ENCODE peak calls at places on chromosomes 12 and 14, in four cellular contexts. L, F, C and U are unnamed samples.

GRCh38 chr12:88805286-88805685 is 225.0 kb upstream of the KITLG start:
- DNase-seq in L (no peak), F (no peak), C (no peak), U (no peak)

GRCh38 chr12:105321125-105321524 is 9.4 kb upstream of the C12orf75 start:
- DNase-seq in F (no peak), C (no peak), L (no peak), U (no peak)

GRCh38 chr12:89782807-89783206 is 74.2 kb upstream of the ATP2B1 start:
- DNase-seq in C (no peak), L (no peak), F (no peak), U (no peak)

GRCh38 chr12:113231275-113232231 is 10.3 kb downstream of the TPCN1 start:
- DNase-seq in F (peak), L (no peak), C (no peak), U (peak)

GRCh38 chr14:103501041-103501870 is 21.4 kb downstream of the CKB start:
- DNase-seq in C (no peak), F (no peak), L (no peak), U (no peak)

GRCh38 chr12:68786929-68787328 is 21.0 kb upstream of the MDM2 start:
- DNase-seq in L (no peak), C (no peak), F (no peak), U (peak)

GRCh38 chr12:121021754-121022153 is 5.5 kb upstream of the C12orf43 start:
- DNase-seq in F (no peak), C (no peak), L (no peak), U (no peak)

GRCh38 chr12:129901256-129901655 is 2.6 kb downstream of the TMEM132D start:
- DNase-seq in F (no peak), L (no peak), C (no peak), U (no peak)

GRCh38 chr12:125890983-125891382 is 825.7 kb downstream of the AACS start:
- DNase-seq in F (no peak), C (no peak), L (no peak), U (no peak)

GRCh38 chr14:87995500-87996275 is 2.7 kb upstream of the GALC start:
- DNase-seq in C (no peak), L (no peak), F (no peak), U (peak)

GRCh38 chr14:58066115-58066514 is 85.9 kb downstream of the ARMH4 start:
- DNase-seq in F (no peak), L (no peak), C (no peak), U (no peak)

GRCh38 chr14:76564471-76565119 is 188.7 kb downstream of the ESRRB start:
- DNase-seq in L (no peak), F (peak), C (no peak), U (no peak)

GRCh38 chr12:89134213-89134770 is 218.0 kb downstream of the DUSP6 start:
- DNase-seq in L (no peak), F (no peak), C (no peak), U (peak)

GRCh38 chr12:119154435-119154818 is 24.3 kb upstream of the HSPB8 start:
- DNase-seq in C (peak), F (peak), L (no peak), U (no peak)

GRCh38 chr12:47602330-47602729 is 103.5 kb downstream of the RPAP3 start:
- DNase-seq in F (no peak), L (no peak), C (no peak), U (no peak)

GRCh38 chr14:92473261-92473946 is 40.2 kb upstream of the RIN3 start:
- DNase-seq in L (no peak), F (no peak), C (no peak), U (peak)

GRCh38 chr12:125124320-125124966 is 59.2 kb downstream of the AACS start:
- DNase-seq in L (no peak), F (no peak), C (no peak), U (no peak)

GRCh38 chr14:100302616-100303015 is 3.6 kb downstream of the SLC25A29 start:
- DNase-seq in C (no peak), L (no peak), F (no peak), U (no peak)

GRCh38 chr14:65957631-65958205 is 528.5 kb upstream of the CCDC196 start:
- DNase-seq in L (no peak), F (no peak), C (no peak), U (no peak)

GRCh38 chr12:77231548-77231947 is 166.2 kb upstream of the E2F7 start:
- DNase-seq in F (no peak), C (peak), L (no peak), U (no peak)

GRCh38 chr14:24127673-24128072 is 2.8 kb upstream of the FITM1 start:
- DNase-seq in L (no peak), C (no peak), F (no peak), U (no peak)

GRCh38 chr14:99211410-99211809 is 60.6 kb downstream of the BCL11B start:
- DNase-seq in F (no peak), L (no peak), C (no peak), U (no peak)

GRCh38 chr12:75478395-75478794 is 2.2 kb upstream of the GLIPR1 start:
- DNase-seq in F (no peak), L (peak), C (no peak), U (no peak)

GRCh38 chr12:107200394-107200793 is 107.0 kb upstream of the CRY1 start:
- DNase-seq in L (no peak), C (no peak), F (no peak), U (peak)

GRCh38 chr14:29321646-29322045 is 555.1 kb downstream of the FOXG1 start:
- DNase-seq in F (no peak), C (no peak), L (no peak), U (no peak)

GRCh38 chr14:101471723-101472517 is 89.4 kb upstream of the DIO3 start:
- DNase-seq in C (no peak), L (no peak), F (no peak), U (no peak)

GRCh38 chr12:112344220-112344619 is 38.0 kb downstream of the HECTD4 start:
- DNase-seq in C (no peak), L (no peak), F (no peak), U (no peak)

GRCh38 chr14:35403085-35403396 is 1.5 kb downstream of the NFKBIA start:
- DNase-seq in F (peak), L (no peak), C (no peak), U (no peak)

GRCh38 chr14:37994846-37995372 is 212.8 kb upstream of the SSTR1 start:
- DNase-seq in L (no peak), C (no peak), F (no peak), U (no peak)

GRCh38 chr12:107533218-107533617 is 152.4 kb upstream of the PWP1 start:
- DNase-seq in C (no peak), F (no peak), L (peak), U (no peak)

DNA sequence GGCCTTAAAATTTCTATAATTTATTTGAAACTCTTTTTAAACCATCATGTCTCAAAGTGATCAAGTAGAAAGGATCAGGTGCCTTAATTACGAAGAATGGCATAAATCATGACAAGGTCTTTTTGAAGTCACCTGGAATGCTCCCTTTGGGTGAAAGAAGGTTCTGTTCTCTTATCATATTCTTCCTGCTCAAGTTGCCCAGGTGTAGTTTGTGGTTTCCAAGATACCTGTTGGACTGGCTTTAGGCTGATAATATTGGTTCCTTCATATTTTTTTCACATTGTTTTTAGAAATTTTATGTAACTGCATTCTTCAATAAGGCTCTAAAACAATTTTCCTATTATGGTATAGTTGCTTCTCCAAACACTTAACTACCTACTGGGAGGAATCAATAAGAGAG is 29.2 kb downstream of the RASSF3 start:
- DNase-seq in F (no peak), L (no peak), C (no peak), U (no peak)
- TF ChIP-seq POLR2AphosphoS5 in F (no peak), L (no peak), C (no peak), U (no peak)

DNA sequence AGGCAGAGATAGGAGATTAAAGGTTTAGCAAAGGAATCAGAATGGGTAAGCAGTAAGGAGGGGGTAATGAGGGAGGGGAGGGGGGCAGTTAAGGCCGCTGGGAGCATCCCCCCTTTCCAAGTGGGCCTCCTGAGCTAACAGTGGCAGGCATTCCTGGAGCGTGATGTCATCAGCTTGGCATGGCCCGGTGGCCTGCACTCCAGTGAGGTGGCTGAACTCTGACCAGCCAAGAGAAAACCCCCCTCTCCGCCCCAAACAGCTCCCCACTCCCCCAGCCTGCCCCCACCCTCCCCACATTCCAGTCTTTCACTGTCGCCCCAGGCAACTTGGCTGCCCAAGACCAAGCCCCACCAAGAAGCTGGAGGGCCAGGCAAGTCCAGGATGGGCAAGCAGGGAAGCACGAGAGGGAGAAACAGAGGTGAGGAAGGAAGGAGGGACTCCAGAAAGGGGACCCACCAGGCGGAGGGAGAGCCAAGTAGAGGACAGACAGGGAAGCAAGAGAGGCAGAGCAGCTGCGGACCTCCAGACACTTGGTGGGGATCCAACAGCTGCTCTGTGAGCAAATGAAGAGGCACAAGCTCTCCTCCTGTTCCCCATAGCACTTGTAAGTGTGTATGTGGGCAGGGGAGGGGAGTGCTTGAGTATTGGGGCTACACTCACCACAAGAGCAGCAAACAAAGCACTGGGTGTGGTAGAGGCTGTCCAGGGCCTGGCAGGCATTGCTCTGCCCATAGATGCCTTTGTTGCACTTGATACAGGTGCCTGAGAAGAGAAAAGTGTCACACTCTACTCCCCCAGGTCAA is 4.5 kb downstream of the AJUBA start:
- DNase-seq in L (no peak), F (peak), C (peak), U (peak)
- TF ChIP-seq ZBTB33 in L (no peak), F (no peak), C (peak), U (peak)

GRCh38 chr12:59699408-59700144 is 103.7 kb downstream of the SLC16A7 start:
- DNase-seq in L (no peak), C (no peak), F (no peak), U (no peak)
- TF ChIP-seq POLR2AphosphoS5 in L (no peak), C (no peak), F (no peak), U (no peak)

DNA sequence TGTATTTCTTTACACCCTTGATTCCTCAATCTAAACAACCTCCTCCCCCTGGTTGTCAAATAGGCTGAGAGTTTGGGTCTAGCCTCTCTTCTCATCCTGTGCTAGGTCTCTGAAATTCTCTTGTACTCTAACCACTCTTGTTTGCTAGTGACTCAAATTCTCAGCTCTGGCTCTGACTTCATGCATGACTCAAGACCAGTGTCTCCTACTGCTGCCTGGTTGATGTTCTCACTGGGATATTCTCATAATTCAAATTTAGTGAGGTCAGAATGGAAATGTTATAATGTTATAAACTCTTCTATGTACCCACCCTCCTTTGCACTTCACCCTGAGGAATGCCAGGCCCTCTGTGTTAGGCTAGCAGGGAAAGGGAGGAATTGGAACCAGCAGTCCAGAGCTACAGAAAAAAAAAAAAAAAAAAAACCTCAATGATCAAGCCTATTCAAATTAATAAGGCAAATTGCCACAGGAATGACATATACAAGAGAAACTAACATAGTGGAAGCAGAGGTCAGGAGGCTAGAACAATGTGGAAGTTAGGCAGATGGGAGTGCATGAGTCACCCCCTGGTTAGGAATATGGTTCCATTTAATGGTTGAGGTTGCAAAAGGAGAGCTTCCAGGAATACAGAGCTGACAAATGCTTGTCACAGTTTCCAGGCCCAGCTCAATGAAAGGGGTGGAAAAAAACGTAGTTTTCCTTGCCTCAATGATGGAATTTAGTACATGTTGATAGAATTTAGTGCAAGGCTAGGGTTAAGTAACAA is 459.5 kb downstream of the RMST start:
- DNase-seq in L (no peak), F (no peak), C (no peak), U (no peak)
- TF ChIP-seq ZBTB33 in L (no peak), F (no peak), C (no peak), U (no peak)

DNA sequence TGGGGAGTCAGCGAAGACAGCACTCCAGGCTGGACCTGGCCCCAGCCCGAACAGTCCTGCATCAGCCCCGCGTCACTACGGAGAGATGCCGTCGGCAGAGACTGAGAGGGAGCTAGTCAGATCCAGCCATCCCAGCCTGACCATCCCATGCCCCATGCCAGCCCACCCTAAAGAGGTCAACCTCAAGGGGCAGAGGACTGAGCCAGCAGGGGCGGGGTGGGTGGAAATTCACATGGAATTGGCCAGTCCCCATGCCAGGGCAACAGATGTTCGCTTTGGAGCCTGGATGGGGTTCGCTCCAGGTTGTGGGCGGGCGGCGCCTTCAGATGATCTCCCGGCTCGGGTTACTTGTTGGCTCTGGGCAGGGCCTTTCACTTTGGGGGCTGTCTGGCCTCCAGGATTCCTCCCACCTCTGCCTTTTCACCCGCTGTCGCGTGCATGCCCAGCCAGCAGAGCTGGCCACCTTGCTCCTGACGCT is 154.3 kb downstream of the TSPAN9 start:
- DNase-seq in F (no peak), L (no peak), C (no peak), U (no peak)
- TF ChIP-seq POLR2AphosphoS5 in F (no peak), L (no peak), C (no peak), U (no peak)

DNA sequence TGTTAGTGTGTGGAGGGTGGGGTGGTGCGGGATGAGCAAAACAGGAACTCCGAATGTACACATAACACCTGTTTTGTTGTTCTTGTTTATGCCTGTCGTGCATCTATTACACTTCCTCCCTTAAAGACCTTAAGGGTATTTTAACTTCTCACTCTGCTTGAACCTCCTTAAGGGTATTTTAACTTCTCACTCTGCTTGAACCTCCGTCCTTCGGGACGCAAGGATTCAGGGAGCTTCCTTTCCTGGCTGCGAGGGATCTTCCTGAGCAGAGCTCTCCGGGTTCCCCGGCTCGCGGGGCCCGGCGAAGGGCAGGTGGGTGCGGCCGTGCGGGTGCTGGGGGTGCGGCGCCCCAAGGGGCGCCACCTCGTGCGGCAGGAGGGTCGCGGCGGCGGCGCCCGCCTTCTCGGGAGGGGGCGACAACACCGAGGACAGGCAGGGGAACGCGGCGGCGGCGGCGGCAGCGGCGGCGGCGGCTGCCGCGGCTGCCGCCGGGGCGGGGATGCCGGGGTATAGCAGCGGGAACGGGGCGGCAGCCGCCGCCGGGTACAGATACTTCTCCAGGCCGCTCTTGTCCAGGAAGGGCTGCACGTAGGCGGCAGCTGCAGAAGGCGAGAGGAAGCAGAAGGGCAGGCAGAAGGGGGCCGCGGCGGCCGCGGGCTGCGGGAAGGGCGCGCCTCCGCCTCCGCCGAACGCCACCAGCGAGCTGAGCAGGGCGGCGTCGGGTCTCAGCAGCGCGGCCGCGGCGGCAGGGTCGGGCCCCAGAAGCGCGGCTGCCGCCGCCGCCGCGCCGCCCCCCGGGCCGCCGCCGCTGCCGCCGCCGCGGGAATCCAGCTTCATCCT is 2.8 kb downstream of the BHLHE41 start:
- DNase-seq in C (peak), F (peak), L (no peak), U (no peak)
- TF ChIP-seq ZBTB33 in C (no peak), F (no peak), L (no peak), U (no peak)

DNA sequence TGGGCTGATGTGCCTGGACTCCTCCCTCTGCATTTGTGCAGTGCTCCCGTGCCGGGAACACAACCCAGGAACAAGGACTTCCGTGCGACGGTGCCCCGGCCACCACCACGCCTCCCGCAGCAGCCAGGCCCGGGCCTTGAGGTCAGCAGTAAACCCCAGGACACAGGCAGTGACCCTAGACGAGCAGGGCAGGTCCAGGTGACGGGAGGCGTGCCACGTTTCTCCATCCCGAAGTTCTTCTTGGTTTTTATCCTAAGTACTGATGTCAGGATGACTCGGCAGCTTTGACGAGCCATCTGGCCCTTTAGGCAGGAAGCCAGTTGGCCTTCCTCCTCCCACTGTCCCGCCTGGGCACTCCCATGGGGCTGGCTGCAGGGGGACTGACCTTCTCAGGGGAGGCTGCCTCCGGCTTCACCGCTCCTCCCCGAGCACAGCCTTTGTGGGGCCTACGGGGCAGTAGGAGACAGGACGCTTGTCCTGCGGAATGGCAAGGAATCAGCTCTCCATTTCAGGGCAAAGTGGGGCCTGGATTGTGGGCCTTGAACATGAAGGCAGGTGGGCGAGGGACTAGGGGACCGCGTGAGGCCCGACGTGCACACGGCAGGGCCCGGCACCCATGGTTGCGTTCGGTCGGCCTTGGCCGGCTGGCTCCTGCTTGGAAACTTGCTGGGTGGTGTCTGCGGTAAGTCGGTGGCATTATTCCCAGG is 94.1 kb downstream of the FBXL14 start:
- DNase-seq in C (no peak), F (peak), L (no peak), U (no peak)
- TF ChIP-seq POLR2AphosphoS5 in C (no peak), F (peak), L (no peak), U (no peak)

GRCh38 chr12:38921025-38921677 is 15.8 kb upstream of the CPNE8 start:
- DNase-seq in L (no peak), C (peak), F (peak), U (peak)
- TF ChIP-seq ZBTB33 in L (no peak), C (no peak), F (no peak), U (no peak)

GRCh38 chr12:52243774-52244614 is 11.0 kb downstream of the KRT7 start:
- DNase-seq in C (peak), L (peak), F (no peak), U (peak)
- TF ChIP-seq POLR2AphosphoS5 in C (no peak), L (peak), F (no peak), U (no peak)